ENCODE peak calls at places on chromosomes 5 and 9, in five cellular contexts. U is AG20443; B is activated naive CD4-positive, alpha-beta T cell treated with Interleukin-2 at 50 U/mL for 16 hours; Y is naive thymus-derived CD8-positive, alpha-beta T cell; L is aorta. J is an unnamed sample.

GRCh38 chr5:177099422-177100093 is 12.8 kb downstream of the FGFR4 start:
- DNase-seq in U (no peak), B (no peak), Y (no peak), L (no peak), J (no peak)

GRCh38 chr5:154647760-154648143 is 107.4 kb upstream of the LARP1 start:
- DNase-seq in U (peak), B (no peak), Y (no peak), L (no peak), J (no peak)

GRCh38 chr5:53874409-53874808 is 314.0 kb downstream of the NDUFS4 start:
- DNase-seq in U (peak), B (no peak), Y (no peak), L (no peak), J (no peak)

GRCh38 chr5:150175536-150175935 is 9.0 kb downstream of the CDX1 start:
- DNase-seq in U (peak), B (no peak), Y (no peak), L (no peak), J (no peak)

GRCh38 chr9:38620483-38621433 is at the start of gene ANKRD18A:
- DNase-seq in U (peak), B (peak), Y (peak), L (peak), J (peak)

GRCh38 chr5:71882826-71883744 is 164.0 kb downstream of the CARTPT start:
- DNase-seq in U (peak), B (no peak), Y (no peak), L (no peak), J (no peak)

GRCh38 chr5:439636-440035 is 3.3 kb upstream of the EXOC3 start:
- DNase-seq in U (no peak), B (no peak), Y (no peak), L (peak), J (peak)

GRCh38 chr5:148005788-148006520 is 57.8 kb upstream of the SPINK5 start:
- DNase-seq in U (no peak), B (no peak), Y (no peak), L (no peak), J (no peak)

GRCh38 chr5:128777052-128777451 is 188.2 kb upstream of the SLC27A6 start:
- DNase-seq in U (no peak), B (no peak), Y (no peak), L (no peak), J (no peak)

GRCh38 chr9:113535756-113536155 is 72.2 kb downstream of the RGS3 start:
- DNase-seq in U (no peak), B (no peak), Y (no peak), L (no peak), J (peak)

GRCh38 chr9:98121096-98121495 is 2.1 kb upstream of the TRIM14 start:
- DNase-seq in U (no peak), B (no peak), Y (peak), L (no peak), J (no peak)

GRCh38 chr9:134101623-134102149 is 33.9 kb upstream of the BRD3 start:
- DNase-seq in U (no peak), B (no peak), Y (no peak), L (no peak), J (no peak)

GRCh38 chr9:84668204-84669007 is 1.1 kb upstream of the NTRK2 start:
- DNase-seq in U (peak), B (peak), Y (no peak), L (peak), J (peak)

GRCh38 chr5:4941957-4942830 is 197.9 kb upstream of the ADAMTS16 start:
- DNase-seq in U (peak), B (peak), Y (no peak), L (no peak), J (peak)

GRCh38 chr5:92769986-92770385 is 811.0 kb downstream of the NR2F1-AS1 start:
- DNase-seq in U (no peak), B (no peak), Y (no peak), L (no peak), J (no peak)

GRCh38 chr5:93355691-93356090 is 225.3 kb downstream of the NR2F1-AS1 start:
- DNase-seq in U (no peak), B (no peak), Y (no peak), L (no peak), J (no peak)

GRCh38 chr9:136845465-136846261 is 3.4 kb downstream of the AJM1 start:
- DNase-seq in U (no peak), B (no peak), Y (no peak), L (no peak), J (no peak)

GRCh38 chr5:100647461-100648230 is 112.5 kb downstream of the FAM174A start:
- DNase-seq in U (no peak), B (no peak), Y (no peak), L (no peak), J (peak)

GRCh38 chr5:141559481-141559880 is 59.3 kb downstream of the DIAPH1 start:
- DNase-seq in U (peak), B (no peak), Y (no peak), L (no peak), J (no peak)

GRCh38 chr5:176429972-176430371 is 13.6 kb upstream of the CLTB start:
- DNase-seq in U (no peak), B (no peak), Y (no peak), L (no peak), J (no peak)

GRCh38 chr5:33808699-33809098 is 83.1 kb downstream of the ADAMTS12 start:
- DNase-seq in U (no peak), B (no peak), Y (no peak), L (no peak), J (no peak)

GRCh38 chr5:122515709-122516431 is 203.8 kb downstream of the SNCAIP start:
- DNase-seq in U (peak), B (no peak), Y (no peak), L (no peak), J (no peak)

GRCh38 chr5:147332643-147333042 is 97.8 kb downstream of the STK32A start:
- DNase-seq in U (no peak), B (no peak), Y (no peak), L (no peak), J (no peak)

GRCh38 chr5:149410071-149410470 is 31.0 kb upstream of the IL17B start:
- DNase-seq in U (no peak), B (no peak), Y (no peak), L (peak), J (no peak)

GRCh38 chr9:87498046-87498815 is 564 bp downstream of the DAPK1 start:
- DNase-seq in U (peak), B (no peak), Y (no peak), L (peak), J (peak)

GRCh38 chr5:154520861-154521453 is 42.9 kb upstream of the HAND1 start:
- DNase-seq in U (peak), B (peak), Y (no peak), L (no peak), J (no peak)

GRCh38 chr5:107604990-107605389 is 65.7 kb downstream of the EFNA5 start:
- DNase-seq in U (no peak), B (no peak), Y (no peak), L (no peak), J (no peak)

GRCh38 chr5:74865293-74865798 is 841 bp downstream of the FAM169A start:
- DNase-seq in U (no peak), B (no peak), Y (no peak), L (no peak), J (no peak)

GRCh38 chr5:60149081-60149480 is 255.6 kb upstream of the PDE4D start:
- DNase-seq in U (no peak), B (no peak), Y (no peak), L (no peak), J (no peak)

GRCh38 chr5:88190106-88190834 is 78.4 kb downstream of the TMEM161B start:
- DNase-seq in U (no peak), B (peak), Y (no peak), L (no peak), J (no peak)

GRCh38 chr5:52818360-52818759 is 30.6 kb downstream of the ITGA1 start:
- DNase-seq in U (no peak), B (no peak), Y (no peak), L (no peak), J (no peak)

GRCh38 chr9:20271107-20271506 is 351.2 kb downstream of the MLLT3 start:
- DNase-seq in U (no peak), B (no peak), Y (peak), L (no peak), J (no peak)

GRCh38 chr9:125430161-125430485 is 168.5 kb downstream of the GAPVD1 start:
- DNase-seq in U (no peak), B (no peak), Y (no peak), L (peak), J (no peak)

GRCh38 chr9:129166962-129167557 is 11.0 kb downstream of the IER5L start:
- DNase-seq in U (peak), B (peak), Y (peak), L (peak), J (peak)

GRCh38 chr9:128503870-128504269 is 649 bp upstream of the GLE1 start:
- DNase-seq in U (peak), B (no peak), Y (no peak), L (peak), J (no peak)

GRCh38 chr9:36946653-36947052 is 87.4 kb downstream of the PAX5 start:
- DNase-seq in U (no peak), B (no peak), Y (no peak), L (no peak), J (no peak)

GRCh38 chr5:131684595-131684994 is 49.6 kb upstream of the RAPGEF6 start:
- DNase-seq in U (no peak), B (no peak), Y (no peak), L (no peak), J (no peak)